ENCODE peak calls at places on chromosomes 4 and X, in six cellular contexts. One of them, this sample, is unnamed.

GRCh38 chrX:71996826-71997225 is 86.2 kb downstream of the NHSL2 start:
- DNase-seq in fibroblast of the aortic adventitia: peak
- DNase-seq in Peyer's patch: no peak
- DNase-seq in AG04450: no peak
- DNase-seq in AG09309: peak
- DNase-seq in astrocyte of the spinal cord: no peak
- DNase-seq in this sample: no peak

GRCh38 chrX:41887691-41888090 is 35.7 kb downstream of the CASK start:
- DNase-seq in fibroblast of the aortic adventitia: no peak
- DNase-seq in Peyer's patch: no peak
- DNase-seq in AG04450: no peak
- DNase-seq in AG09309: no peak
- DNase-seq in astrocyte of the spinal cord: no peak
- DNase-seq in this sample: no peak

GRCh38 chrX:136623400-136623799 is 24.6 kb upstream of the CD40LG start:
- DNase-seq in fibroblast of the aortic adventitia: no peak
- DNase-seq in Peyer's patch: no peak
- DNase-seq in AG04450: no peak
- DNase-seq in AG09309: no peak
- DNase-seq in astrocyte of the spinal cord: no peak
- DNase-seq in this sample: no peak

GRCh38 chr4:176794651-176795050 is 1.9 kb upstream of the VEGFC start:
- DNase-seq in fibroblast of the aortic adventitia: no peak
- DNase-seq in Peyer's patch: no peak
- DNase-seq in AG04450: no peak
- DNase-seq in AG09309: no peak
- DNase-seq in astrocyte of the spinal cord: no peak
- DNase-seq in this sample: no peak

GRCh38 chrX:130682990-130683389 is 220.0 kb downstream of the ENOX2 start:
- DNase-seq in fibroblast of the aortic adventitia: peak
- DNase-seq in Peyer's patch: no peak
- DNase-seq in AG04450: no peak
- DNase-seq in AG09309: no peak
- DNase-seq in astrocyte of the spinal cord: peak
- DNase-seq in this sample: no peak

GRCh38 chr4:76007089-76007559 is at the start of gene CXCL9:
- DNase-seq in fibroblast of the aortic adventitia: no peak
- DNase-seq in Peyer's patch: no peak
- DNase-seq in AG04450: no peak
- DNase-seq in AG09309: no peak
- DNase-seq in astrocyte of the spinal cord: no peak
- DNase-seq in this sample: no peak

GRCh38 chrX:154329284-154329683 is 33.7 kb downstream of the TKTL1 start:
- DNase-seq in fibroblast of the aortic adventitia: no peak
- DNase-seq in Peyer's patch: no peak
- DNase-seq in AG04450: no peak
- DNase-seq in AG09309: no peak
- DNase-seq in astrocyte of the spinal cord: no peak
- DNase-seq in this sample: no peak

GRCh38 chr4:47031713-47032404 is 492 bp downstream of the GABRB1 start:
- DNase-seq in fibroblast of the aortic adventitia: no peak
- DNase-seq in Peyer's patch: peak
- DNase-seq in AG04450: no peak
- DNase-seq in AG09309: no peak
- DNase-seq in astrocyte of the spinal cord: no peak
- DNase-seq in this sample: peak

GRCh38 chr4:65310586-65310985 is 359.7 kb downstream of the EPHA5 start:
- DNase-seq in fibroblast of the aortic adventitia: no peak
- DNase-seq in Peyer's patch: no peak
- DNase-seq in AG04450: no peak
- DNase-seq in AG09309: no peak
- DNase-seq in astrocyte of the spinal cord: no peak
- DNase-seq in this sample: no peak

GRCh38 chr4:154506253-154506652 is 14.7 kb upstream of the DCHS2 start:
- DNase-seq in fibroblast of the aortic adventitia: peak
- DNase-seq in Peyer's patch: no peak
- DNase-seq in AG04450: no peak
- DNase-seq in AG09309: peak
- DNase-seq in astrocyte of the spinal cord: peak
- DNase-seq in this sample: no peak

GRCh38 chrX:144849141-144849540 is 398.2 kb upstream of the SPANXN1 start:
- DNase-seq in fibroblast of the aortic adventitia: peak
- DNase-seq in Peyer's patch: no peak
- DNase-seq in AG04450: no peak
- DNase-seq in AG09309: no peak
- DNase-seq in astrocyte of the spinal cord: peak
- DNase-seq in this sample: no peak

GRCh38 chr4:184317234-184317918 is 99.7 kb upstream of the ENPP6 start:
- DNase-seq in fibroblast of the aortic adventitia: no peak
- DNase-seq in Peyer's patch: no peak
- DNase-seq in AG04450: no peak
- DNase-seq in AG09309: no peak
- DNase-seq in astrocyte of the spinal cord: no peak
- DNase-seq in this sample: no peak

GRCh38 chr4:168304744-168305459 is 13.7 kb downstream of the DDX60 start:
- DNase-seq in fibroblast of the aortic adventitia: peak
- DNase-seq in Peyer's patch: no peak
- DNase-seq in AG04450: no peak
- DNase-seq in AG09309: peak
- DNase-seq in astrocyte of the spinal cord: peak
- DNase-seq in this sample: no peak

DNA sequence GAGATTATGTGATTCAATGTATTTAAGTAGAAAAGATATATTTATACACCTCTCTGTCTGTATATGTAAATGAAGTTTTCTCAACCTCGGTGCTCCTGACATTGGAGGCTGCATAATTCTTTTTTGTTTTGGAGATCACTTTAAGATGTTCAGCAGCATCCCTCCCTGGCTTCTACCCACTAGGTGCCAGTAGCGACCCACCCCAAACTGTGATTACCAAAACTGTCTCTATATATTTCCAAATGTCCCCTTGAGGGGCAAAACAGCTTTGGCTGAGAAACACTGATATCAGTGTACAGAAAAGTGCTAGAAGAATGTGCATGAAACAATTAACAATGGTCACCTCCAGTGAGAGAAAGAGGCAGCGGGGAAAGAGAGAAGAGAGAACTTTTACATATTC is 51.2 kb downstream of the DCX start:
- DNase-seq in fibroblast of the aortic adventitia: no peak
- DNase-seq in Peyer's patch: no peak
- DNase-seq in AG04450: no peak
- DNase-seq in AG09309: no peak
- DNase-seq in astrocyte of the spinal cord: no peak
- DNase-seq in this sample: no peak
- TF ChIP-seq CTCF in fibroblast of the aortic adventitia: no peak
- TF ChIP-seq CTCF in Peyer's patch: no peak
- TF ChIP-seq CTCF in AG04450: no peak
- TF ChIP-seq CTCF in AG09309: no peak
- TF ChIP-seq CTCF in astrocyte of the spinal cord: no peak
- TF ChIP-seq CTCF in this sample: no peak

DNA sequence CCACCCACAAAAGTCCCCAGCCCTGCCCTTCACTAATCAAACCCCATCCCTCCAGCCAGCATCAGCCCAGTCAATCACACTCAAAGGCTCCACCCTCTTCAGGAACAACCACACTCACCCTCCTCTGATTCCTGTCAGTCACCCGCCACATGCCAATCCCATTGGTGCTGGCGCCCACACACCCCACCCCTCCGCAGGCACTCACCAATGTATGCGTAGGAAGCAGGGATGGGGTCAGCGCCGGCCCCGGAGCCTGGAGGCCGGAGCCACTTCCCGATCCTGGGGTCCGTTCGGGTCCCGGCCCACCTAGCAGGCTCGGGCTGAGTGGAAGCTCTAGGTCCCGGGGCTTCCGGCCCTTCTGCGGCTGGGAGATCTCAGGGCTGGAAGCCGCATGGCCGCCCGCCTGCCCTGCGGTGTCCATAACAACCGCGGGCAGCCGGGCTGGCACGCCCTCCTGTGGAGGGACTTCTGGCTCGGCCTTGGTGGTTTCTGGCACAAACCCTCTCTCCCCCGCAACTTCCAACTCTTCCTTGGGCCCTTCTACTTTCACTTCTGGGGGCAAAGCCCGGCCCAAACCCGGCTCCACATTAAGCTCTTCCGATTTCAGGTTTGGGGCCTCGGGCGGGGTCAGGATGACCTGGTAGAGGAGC is 7.9 kb upstream of the CFP start:
- DNase-seq in fibroblast of the aortic adventitia: no peak
- DNase-seq in Peyer's patch: no peak
- DNase-seq in AG04450: no peak
- DNase-seq in AG09309: no peak
- DNase-seq in astrocyte of the spinal cord: peak
- DNase-seq in this sample: peak
- TF ChIP-seq CTCF in fibroblast of the aortic adventitia: no peak
- TF ChIP-seq CTCF in Peyer's patch: no peak
- TF ChIP-seq CTCF in AG04450: no peak
- TF ChIP-seq CTCF in AG09309: no peak
- TF ChIP-seq CTCF in astrocyte of the spinal cord: peak
- TF ChIP-seq CTCF in this sample: no peak

GRCh38 chrX:17361620-17362019 is 13.4 kb upstream of the NHS start:
- DNase-seq in fibroblast of the aortic adventitia: no peak
- DNase-seq in Peyer's patch: no peak
- DNase-seq in AG04450: no peak
- DNase-seq in AG09309: no peak
- DNase-seq in astrocyte of the spinal cord: no peak
- DNase-seq in this sample: no peak

GRCh38 chrX:17359500-17359899 is 15.5 kb upstream of the NHS start:
- DNase-seq in fibroblast of the aortic adventitia: peak
- DNase-seq in Peyer's patch: no peak
- DNase-seq in AG04450: no peak
- DNase-seq in AG09309: no peak
- DNase-seq in astrocyte of the spinal cord: peak
- DNase-seq in this sample: no peak

GRCh38 chrX:17355976-17356375 is 19.0 kb upstream of the NHS start:
- DNase-seq in fibroblast of the aortic adventitia: no peak
- DNase-seq in Peyer's patch: no peak
- DNase-seq in AG04450: no peak
- DNase-seq in AG09309: no peak
- DNase-seq in astrocyte of the spinal cord: no peak
- DNase-seq in this sample: no peak
- TF ChIP-seq CTCF in fibroblast of the aortic adventitia: no peak
- TF ChIP-seq CTCF in Peyer's patch: no peak
- TF ChIP-seq CTCF in AG04450: no peak
- TF ChIP-seq CTCF in AG09309: no peak
- TF ChIP-seq CTCF in astrocyte of the spinal cord: no peak
- TF ChIP-seq CTCF in this sample: no peak

DNA sequence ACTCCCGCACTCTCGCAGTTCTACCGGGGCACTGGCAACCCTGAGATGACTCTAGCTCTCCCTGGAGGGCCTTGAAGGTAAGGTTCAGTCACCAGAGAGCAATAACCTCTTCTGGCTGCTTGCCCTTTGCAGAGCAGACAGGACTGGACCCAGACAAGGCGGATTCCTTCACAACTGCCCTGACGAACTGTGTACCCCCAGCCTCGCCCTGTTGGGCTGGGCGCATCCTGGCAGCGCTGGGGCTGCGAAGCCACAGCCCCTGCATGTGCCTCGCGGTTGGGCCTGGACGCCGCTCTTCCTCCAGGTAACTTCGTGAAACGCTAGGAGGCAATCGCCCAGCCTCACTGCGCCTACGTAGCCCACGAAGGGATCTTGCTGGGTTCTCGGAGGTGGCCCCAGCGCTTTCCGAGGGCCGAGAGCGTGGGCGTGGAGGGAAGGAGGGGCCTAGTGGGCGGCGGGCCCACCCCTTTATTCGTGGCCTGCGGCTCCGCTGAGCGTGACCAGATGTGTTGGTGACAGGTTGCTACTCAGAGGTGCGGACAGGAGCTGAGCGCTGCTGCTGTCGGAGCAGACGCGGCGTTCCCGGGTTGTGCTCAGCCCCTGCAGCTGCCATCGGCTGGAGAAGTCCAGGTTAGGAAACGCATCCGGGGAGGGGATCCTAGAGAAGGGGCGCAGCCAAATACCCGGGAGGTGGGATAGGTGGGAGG is 1.9 kb upstream of the MAMLD1 start:
- DNase-seq in fibroblast of the aortic adventitia: no peak
- DNase-seq in Peyer's patch: peak
- DNase-seq in AG04450: no peak
- DNase-seq in AG09309: no peak
- DNase-seq in astrocyte of the spinal cord: no peak
- DNase-seq in this sample: no peak
- TF ChIP-seq CTCF in fibroblast of the aortic adventitia: no peak
- TF ChIP-seq CTCF in Peyer's patch: no peak
- TF ChIP-seq CTCF in AG04450: peak
- TF ChIP-seq CTCF in AG09309: no peak
- TF ChIP-seq CTCF in astrocyte of the spinal cord: peak
- TF ChIP-seq CTCF in this sample: no peak

GRCh38 chrX:149092179-149092578 is 412.9 kb downstream of the IDS start:
- DNase-seq in fibroblast of the aortic adventitia: no peak
- DNase-seq in Peyer's patch: no peak
- DNase-seq in AG04450: no peak
- DNase-seq in AG09309: no peak
- DNase-seq in astrocyte of the spinal cord: no peak
- DNase-seq in this sample: no peak
- TF ChIP-seq CTCF in fibroblast of the aortic adventitia: no peak
- TF ChIP-seq CTCF in Peyer's patch: no peak
- TF ChIP-seq CTCF in AG04450: no peak
- TF ChIP-seq CTCF in AG09309: no peak
- TF ChIP-seq CTCF in astrocyte of the spinal cord: no peak
- TF ChIP-seq CTCF in this sample: no peak

GRCh38 chr4:151768835-151769234 is 8.0 kb upstream of the GATB start:
- DNase-seq in fibroblast of the aortic adventitia: no peak
- DNase-seq in Peyer's patch: no peak
- DNase-seq in AG04450: no peak
- DNase-seq in AG09309: no peak
- DNase-seq in astrocyte of the spinal cord: no peak
- DNase-seq in this sample: no peak

GRCh38 chr4:151770154-151770553 is 9.3 kb upstream of the GATB start:
- DNase-seq in fibroblast of the aortic adventitia: no peak
- DNase-seq in Peyer's patch: no peak
- DNase-seq in AG04450: no peak
- DNase-seq in AG09309: no peak
- DNase-seq in astrocyte of the spinal cord: no peak
- DNase-seq in this sample: no peak

GRCh38 chr4:151772322-151772721 is 11.5 kb upstream of the GATB start:
- DNase-seq in fibroblast of the aortic adventitia: no peak
- DNase-seq in Peyer's patch: no peak
- DNase-seq in AG04450: no peak
- DNase-seq in AG09309: no peak
- DNase-seq in astrocyte of the spinal cord: no peak
- DNase-seq in this sample: no peak

GRCh38 chr4:151771664-151772063 is 10.9 kb upstream of the GATB start:
- DNase-seq in fibroblast of the aortic adventitia: peak
- DNase-seq in Peyer's patch: no peak
- DNase-seq in AG04450: no peak
- DNase-seq in AG09309: no peak
- DNase-seq in astrocyte of the spinal cord: no peak
- DNase-seq in this sample: no peak

GRCh38 chr4:151766691-151767090 is 5.9 kb upstream of the GATB start:
- DNase-seq in fibroblast of the aortic adventitia: no peak
- DNase-seq in Peyer's patch: peak
- DNase-seq in AG04450: no peak
- DNase-seq in AG09309: no peak
- DNase-seq in astrocyte of the spinal cord: no peak
- DNase-seq in this sample: no peak
- TF ChIP-seq CTCF in fibroblast of the aortic adventitia: no peak
- TF ChIP-seq CTCF in Peyer's patch: no peak
- TF ChIP-seq CTCF in AG04450: no peak
- TF ChIP-seq CTCF in AG09309: no peak
- TF ChIP-seq CTCF in astrocyte of the spinal cord: no peak
- TF ChIP-seq CTCF in this sample: peak